ENCODE peak calls at places on chromosomes 1 and 21, in six cellular contexts. W is neural progenitor cell, J is esophagus squamous epithelium, O is trophoblast cell, R is hepatocyte, M is adrenal gland. C is an unnamed sample.
A peak's percentile ranks its signal among the peaks of the same experiment; 100 is the strongest.

GRCh38 chr1:180548686-180549326 is 10.0 kb upstream of the OVAAL start:
- DNase-seq in W (peak; percentile 79), J (no peak), O (no peak), R (no peak), M (no peak), C (no peak)

GRCh38 chr1:68570859-68571258 is 74.0 kb upstream of the DEPDC1 start:
- DNase-seq in W (no peak), J (no peak), O (no peak), R (no peak), M (no peak), C (no peak)

GRCh38 chr1:31593770-31594632 is 17.7 kb downstream of the TINAGL1 start:
- DNase-seq in W (peak; percentile 82), J (no peak), O (peak; percentile 80), R (peak; percentile 87), M (peak; percentile 82), C (peak; percentile 72)

GRCh38 chr1:41498809-41499208 is 14.3 kb upstream of the EDN2 start:
- DNase-seq in W (no peak), J (no peak), O (no peak), R (no peak), M (peak; percentile 81), C (no peak)

GRCh38 chr1:90707363-90707710 is 9.8 kb downstream of the BARHL2 start:
- DNase-seq in W (peak; percentile 91), J (no peak), O (peak; percentile 57), R (peak; percentile 91), M (peak; percentile 51), C (peak; percentile 81)

GRCh38 chr1:6157528-6158174 is 22.5 kb downstream of the CHD5 start:
- DNase-seq in W (no peak), J (no peak), O (peak; percentile 93), R (peak; percentile 83), M (no peak), C (no peak)

GRCh38 chr21:42508371-42508770 is 5.3 kb upstream of the SLC37A1 start:
- DNase-seq in W (no peak), J (no peak), O (no peak), R (peak; percentile 49), M (no peak), C (no peak)

GRCh38 chr1:57229076-57229475 is 194.8 kb downstream of the DAB1 start:
- DNase-seq in W (no peak), J (no peak), O (no peak), R (no peak), M (no peak), C (no peak)

GRCh38 chr1:160047116-160047991 is 15.6 kb upstream of the PIGM start:
- DNase-seq in W (no peak), J (no peak), O (no peak), R (no peak), M (no peak), C (no peak)

GRCh38 chr1:227729881-227730629 is 5.0 kb downstream of the JMJD4 start:
- DNase-seq in W (peak; percentile 53), J (no peak), O (peak; percentile 54), R (peak; percentile 64), M (peak; percentile 70), C (peak; percentile 75)

GRCh38 chr1:173580658-173581057 is 22.2 kb downstream of the SLC9C2 start:
- DNase-seq in W (no peak), J (no peak), O (no peak), R (no peak), M (no peak), C (no peak)

GRCh38 chr1:173580081-173580480 is 22.8 kb downstream of the SLC9C2 start:
- DNase-seq in W (no peak), J (no peak), O (no peak), R (no peak), M (no peak), C (no peak)

DNA sequence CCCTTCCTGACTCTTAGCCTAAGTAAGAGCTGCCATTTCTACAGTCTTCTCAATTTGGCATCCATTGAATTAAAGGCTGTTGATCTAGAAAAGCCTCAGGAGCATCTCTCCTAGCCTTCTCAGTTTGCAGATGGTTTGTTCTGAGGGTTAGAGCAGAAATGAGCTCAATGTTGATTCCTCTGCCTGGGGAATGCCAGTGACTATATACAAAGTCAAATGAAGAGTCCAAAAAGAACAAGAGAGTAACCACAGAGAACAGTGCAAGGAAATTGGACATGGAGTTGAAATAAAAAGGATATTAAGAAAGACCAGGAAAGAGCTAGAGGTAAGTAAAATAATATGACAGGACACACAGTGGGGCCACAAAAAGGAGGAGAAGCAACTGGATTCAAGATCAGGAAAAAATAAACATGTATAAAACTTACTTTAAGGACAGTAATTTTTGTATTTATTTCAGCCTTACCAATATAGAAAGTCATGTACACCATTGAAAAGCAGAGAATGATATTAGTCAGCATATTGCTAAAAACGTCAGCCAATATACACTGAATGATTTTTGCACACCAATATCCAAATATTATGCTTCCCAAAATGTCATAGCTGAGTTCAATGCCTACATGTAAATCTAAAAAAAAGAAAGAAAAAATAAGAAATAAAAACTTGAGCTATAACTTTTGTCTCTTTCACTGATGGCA is 21.3 kb downstream of the SLC9C2 start:
- DNase-seq in W (no peak), J (no peak), O (no peak), R (no peak), M (no peak), C (no peak)
- H3K36me3 ChIP-seq in W (no peaks in the 10 kb centered on the region), J (no peaks in the 10 kb centered on the region), O (no peaks in the 10 kb centered on the region), R (no peaks in the 10 kb centered on the region), M (no peaks in the 10 kb centered on the region), C (no peaks in the 10 kb centered on the region)

DNA sequence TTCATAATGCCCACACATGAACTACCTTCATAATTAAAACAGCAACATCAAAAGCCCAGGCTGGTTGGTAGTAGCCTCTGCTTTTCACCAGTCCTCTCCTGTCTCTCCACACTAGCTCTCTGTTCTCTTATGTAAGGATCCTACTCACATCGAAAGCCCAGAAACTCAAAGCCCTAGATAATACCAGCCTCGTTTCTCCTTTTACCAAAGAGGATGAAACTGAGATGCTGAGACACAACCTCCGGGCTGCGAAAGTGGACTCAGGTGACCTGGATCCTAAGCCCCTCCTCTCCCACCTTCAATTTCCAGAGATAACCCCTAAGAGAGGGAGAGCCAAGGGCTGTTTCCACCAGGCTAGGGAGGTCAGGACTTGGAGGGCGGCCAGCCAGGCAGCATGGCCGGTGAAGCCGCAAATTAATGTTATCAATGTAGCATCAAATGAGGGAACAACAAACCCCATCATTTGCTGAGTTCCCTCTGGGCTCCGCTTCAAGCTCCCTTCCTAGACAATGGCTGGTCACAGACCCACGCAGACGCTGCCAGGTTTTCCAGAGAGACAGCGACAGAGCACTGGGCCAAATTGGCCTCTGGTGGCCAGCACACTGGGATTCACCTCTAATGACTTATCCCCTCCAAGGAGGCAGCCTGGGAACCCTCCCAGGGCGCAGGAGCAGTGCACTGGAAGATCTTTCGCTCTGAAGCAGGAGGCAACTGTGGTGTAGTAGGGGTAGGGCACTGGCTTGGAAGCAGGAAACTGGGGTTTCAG is 20.7 kb upstream of the STMN1 start:
- DNase-seq in W (peak; percentile 46), J (no peak), O (no peak), R (no peak), M (no peak), C (no peak)
- H3K4me3 ChIP-seq in W (no peak overlapping the region), J (no peak overlapping the region), O (no peak overlapping the region), R (no peak overlapping the region), M (no peak overlapping the region), C (no peak overlapping the region)

DNA sequence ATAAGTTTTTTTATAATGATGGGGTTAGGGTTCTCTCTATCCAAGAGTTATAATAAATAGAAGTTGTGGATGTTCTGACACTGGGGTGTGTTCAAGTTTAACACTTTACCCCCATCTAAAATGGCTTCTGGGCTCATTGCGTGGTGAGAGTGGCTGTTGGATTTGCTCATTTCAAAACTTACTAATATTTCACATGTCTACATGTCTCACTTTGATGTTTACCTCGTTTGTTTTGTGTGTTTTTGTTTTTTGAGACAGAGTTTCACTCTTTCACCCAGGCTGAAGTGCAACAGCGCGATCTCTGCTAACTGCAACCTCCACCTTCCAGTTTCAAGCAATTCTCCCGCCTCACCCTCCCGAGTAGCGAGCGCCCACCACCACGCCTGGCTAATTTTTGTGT is 3.7 kb downstream of the RRP1B start:
- DNase-seq in W (no peak), J (no peak), O (no peak), R (no peak), M (no peak), C (no peak)
- H3K36me3 ChIP-seq in W (peaks cover 3% of the 10 kb centered on the region), J (no peaks in the 10 kb centered on the region), O (peaks cover 7% of the 10 kb centered on the region), R (no peaks in the 10 kb centered on the region), M (no peaks in the 10 kb centered on the region), C (peaks cover 68% of the 10 kb centered on the region)

GRCh38 chr1:207911983-207912760 is 1.2 kb upstream of the CD34 start:
- DNase-seq in W (no peak), J (no peak), O (no peak), R (no peak), M (no peak), C (no peak)

GRCh38 chr1:207910678-207911354 is at the start of gene CD34:
- DNase-seq in W (peak; percentile 71), J (no peak), O (no peak), R (peak; percentile 34), M (peak; percentile 36), C (peak; percentile 20)

GRCh38 chr1:207908112-207908734 is 2.7 kb downstream of the CD34 start:
- DNase-seq in W (peak; percentile 25), J (no peak), O (no peak), R (no peak), M (no peak), C (no peak)

GRCh38 chr1:207913951-207914350 is 3.0 kb upstream of the CD34 start:
- DNase-seq in W (no peak), J (no peak), O (no peak), R (peak; percentile 27), M (no peak), C (no peak)

GRCh38 chr1:207909687-207910086 is 1.2 kb downstream of the CD34 start:
- DNase-seq in W (no peak), J (no peak), O (no peak), R (no peak), M (no peak), C (no peak)
- H3K4me3 ChIP-seq in W (no peak overlapping the region), J (peak overlapping the region; percentile 69), O (no peak overlapping the region), R (no peak overlapping the region), M (peak overlapping the region; percentile 51), C (no peak overlapping the region)

GRCh38 chr1:47444578-47445465 is 7.0 kb downstream of the FOXD2 start:
- DNase-seq in W (peak; percentile 77), J (no peak), O (no peak), R (no peak), M (no peak), C (no peak)
- H3K36me3 ChIP-seq in W (no peaks in the 10 kb centered on the region), J (no peaks in the 10 kb centered on the region), O (no peaks in the 10 kb centered on the region), R (no peaks in the 10 kb centered on the region), M (no peaks in the 10 kb centered on the region), C (no peaks in the 10 kb centered on the region)

C was measured in NT2/D1.